ENCODE peak calls at places on chromosomes 11 and 22, in four cellular contexts. S is epithelial cell of esophagus; E is Caki2; C is activated CD4-positive, alpha-beta T cell treated with anti-CD3 and anti-CD28 coated beads, Interleukin-2, amount 50 U/mL, for 24 hours. W is an unnamed sample.

GRCh38 chr11:87743002-87743401 is 432.2 kb downstream of the RAB38 start:
- DNase-seq in S (no peak), E (no peak), C (no peak), W (no peak)

GRCh38 chr22:33575041-33575440 is 345.2 kb downstream of the LARGE1 start:
- DNase-seq in S (no peak), E (no peak), C (no peak), W (no peak)

GRCh38 chr11:70541699-70542098 is 143.4 kb downstream of the CTTN start:
- DNase-seq in S (no peak), E (no peak), C (no peak), W (no peak)

GRCh38 chr22:50530857-50531545 is 1.2 kb upstream of the TYMP start:
- DNase-seq in S (peak; percentile 92), E (peak; percentile 88), C (peak; percentile 67), W (peak; percentile 58)

GRCh38 chr11:65290448-65291165 is 24.1 kb upstream of the CDC42EP2 start:
- DNase-seq in S (peak; percentile 75), E (no peak), C (no peak), W (no peak)

GRCh38 chr11:119618208-119618909 is 110.6 kb downstream of the NECTIN1 start:
- DNase-seq in S (no peak), E (no peak), C (no peak), W (no peak)

GRCh38 chr11:131762346-131763110 is 392.1 kb downstream of the NTM start:
- DNase-seq in S (no peak), E (no peak), C (no peak), W (no peak)

GRCh38 chr11:27532652-27533325 is 26.2 kb upstream of the LIN7C start:
- DNase-seq in S (peak; percentile 18), E (no peak), C (no peak), W (no peak)

GRCh38 chr22:39094717-39095389 is 2.2 kb upstream of the APOBEC3H start:
- DNase-seq in S (no peak), E (no peak), C (no peak), W (no peak)

GRCh38 chr11:20451568-20451967 is 64.1 kb downstream of the PRMT3 start:
- DNase-seq in S (peak; percentile 80), E (no peak), C (no peak), W (no peak)

GRCh38 chr11:6353367-6353987 is 33.2 kb upstream of the CAVIN3 start:
- DNase-seq in S (peak; percentile 65), E (peak; percentile 73), C (peak; percentile 37), W (peak; percentile 97)

GRCh38 chr11:69242583-69242940 is 51.4 kb upstream of the MYEOV start:
- DNase-seq in S (no peak), E (no peak), C (no peak), W (no peak)

GRCh38 chr11:93908689-93909088 is 58.3 kb upstream of the VSTM5 start:
- DNase-seq in S (peak; percentile 73), E (peak; percentile 62), C (no peak), W (peak; percentile 33)

GRCh38 chr11:27437824-27438594 is 34.6 kb downstream of the LGR4 start:
- DNase-seq in S (no peak), E (peak; percentile 50), C (no peak), W (no peak)

GRCh38 chr22:42064629-42065028 is 6.0 kb downstream of the NAGA start:
- DNase-seq in S (no peak), E (no peak), C (no peak), W (no peak)

GRCh38 chr11:93034031-93034430 is 64.6 kb downstream of the MTNR1B start:
- DNase-seq in S (no peak), E (no peak), C (no peak), W (no peak)

GRCh38 chr11:8681837-8682218 is 637 bp downstream of the TRIM66 start:
- DNase-seq in S (no peak), E (no peak), C (no peak), W (no peak)

W was measured in SW480.